ENCODE peak calls at places on chromosomes 11 and 22, in nine cellular contexts. One of them, this sample, is unnamed.

GRCh38 chr11:36091256-36091811 is 147.5 kb downstream of the LDLRAD3 start:
- DNase-seq in DMS153: no peak
- DNase-seq in activated naive CD4-positive, alpha-beta T cell treated with anti-CD3 and anti-CD28 coated beads, Interleukin-2, amount 50 U/mL, for 16 hours: no peak
- DNase-seq in activated T-cell treated with anti-CD3 and anti-CD28 coated beads for 1 hour: no peak
- DNase-seq in fibroblast of the aortic adventitia: peak
- DNase-seq in stimulated activated CD4-positive, alpha-beta T cell treated with anti-CD3 and anti-CD28 coated beads, Interleukin-1b, Interleukin-23, amount 100 ng/mL, for 1 hour: no peak
- DNase-seq in central memory CD4-positive, alpha-beta T cell: no peak
- DNase-seq in fibroblast of lung: peak
- DNase-seq in nephron progenitor cell: no peak
- DNase-seq in this sample: peak

GRCh38 chr11:95904009-95904650 is 19.8 kb downstream of the MTMR2 start:
- DNase-seq in central memory CD4-positive, alpha-beta T cell: no peak
- DNase-seq in activated T-cell treated with anti-CD3 and anti-CD28 coated beads for 1 hour: no peak
- DNase-seq in DMS153: no peak
- DNase-seq in fibroblast of lung: no peak
- DNase-seq in activated naive CD4-positive, alpha-beta T cell treated with anti-CD3 and anti-CD28 coated beads, Interleukin-2, amount 50 U/mL, for 16 hours: no peak
- DNase-seq in nephron progenitor cell: no peak
- DNase-seq in stimulated activated CD4-positive, alpha-beta T cell treated with anti-CD3 and anti-CD28 coated beads, Interleukin-1b, Interleukin-23, amount 100 ng/mL, for 1 hour: no peak
- DNase-seq in fibroblast of the aortic adventitia: no peak
- DNase-seq in this sample: no peak

GRCh38 chr11:67983916-67984315 is 20.0 kb downstream of the UNC93B1 start:
- DNase-seq in activated naive CD4-positive, alpha-beta T cell treated with anti-CD3 and anti-CD28 coated beads, Interleukin-2, amount 50 U/mL, for 16 hours: no peak
- DNase-seq in DMS153: no peak
- DNase-seq in fibroblast of lung: no peak
- DNase-seq in central memory CD4-positive, alpha-beta T cell: no peak
- DNase-seq in fibroblast of the aortic adventitia: no peak
- DNase-seq in stimulated activated CD4-positive, alpha-beta T cell treated with anti-CD3 and anti-CD28 coated beads, Interleukin-1b, Interleukin-23, amount 100 ng/mL, for 1 hour: no peak
- DNase-seq in nephron progenitor cell: no peak
- DNase-seq in activated T-cell treated with anti-CD3 and anti-CD28 coated beads for 1 hour: no peak
- DNase-seq in this sample: no peak

GRCh38 chr22:28023036-28023435 is 104.0 kb upstream of the PITPNB start:
- DNase-seq in activated T-cell treated with anti-CD3 and anti-CD28 coated beads for 1 hour: no peak
- DNase-seq in DMS153: no peak
- DNase-seq in stimulated activated CD4-positive, alpha-beta T cell treated with anti-CD3 and anti-CD28 coated beads, Interleukin-1b, Interleukin-23, amount 100 ng/mL, for 1 hour: no peak
- DNase-seq in fibroblast of the aortic adventitia: no peak
- DNase-seq in central memory CD4-positive, alpha-beta T cell: no peak
- DNase-seq in activated naive CD4-positive, alpha-beta T cell treated with anti-CD3 and anti-CD28 coated beads, Interleukin-2, amount 50 U/mL, for 16 hours: no peak
- DNase-seq in fibroblast of lung: no peak
- DNase-seq in nephron progenitor cell: no peak
- DNase-seq in this sample: no peak

GRCh38 chr22:47356433-47357011 is 594.1 kb downstream of the TBC1D22A start:
- DNase-seq in fibroblast of lung: no peak
- DNase-seq in nephron progenitor cell: no peak
- DNase-seq in central memory CD4-positive, alpha-beta T cell: no peak
- DNase-seq in DMS153: no peak
- DNase-seq in stimulated activated CD4-positive, alpha-beta T cell treated with anti-CD3 and anti-CD28 coated beads, Interleukin-1b, Interleukin-23, amount 100 ng/mL, for 1 hour: no peak
- DNase-seq in fibroblast of the aortic adventitia: no peak
- DNase-seq in activated naive CD4-positive, alpha-beta T cell treated with anti-CD3 and anti-CD28 coated beads, Interleukin-2, amount 50 U/mL, for 16 hours: no peak
- DNase-seq in activated T-cell treated with anti-CD3 and anti-CD28 coated beads for 1 hour: no peak
- DNase-seq in this sample: no peak

GRCh38 chr22:37254206-37254866 is 10.3 kb upstream of the RAC2 start:
- DNase-seq in fibroblast of lung: peak
- DNase-seq in DMS153: no peak
- DNase-seq in fibroblast of the aortic adventitia: peak
- DNase-seq in activated naive CD4-positive, alpha-beta T cell treated with anti-CD3 and anti-CD28 coated beads, Interleukin-2, amount 50 U/mL, for 16 hours: no peak
- DNase-seq in activated T-cell treated with anti-CD3 and anti-CD28 coated beads for 1 hour: no peak
- DNase-seq in stimulated activated CD4-positive, alpha-beta T cell treated with anti-CD3 and anti-CD28 coated beads, Interleukin-1b, Interleukin-23, amount 100 ng/mL, for 1 hour: no peak
- DNase-seq in central memory CD4-positive, alpha-beta T cell: no peak
- DNase-seq in nephron progenitor cell: no peak
- DNase-seq in this sample: peak

GRCh38 chr22:28034760-28035401 is 115.8 kb upstream of the PITPNB start:
- DNase-seq in fibroblast of lung: peak
- DNase-seq in stimulated activated CD4-positive, alpha-beta T cell treated with anti-CD3 and anti-CD28 coated beads, Interleukin-1b, Interleukin-23, amount 100 ng/mL, for 1 hour: no peak
- DNase-seq in central memory CD4-positive, alpha-beta T cell: no peak
- DNase-seq in DMS153: peak
- DNase-seq in fibroblast of the aortic adventitia: peak
- DNase-seq in nephron progenitor cell: no peak
- DNase-seq in activated T-cell treated with anti-CD3 and anti-CD28 coated beads for 1 hour: peak
- DNase-seq in activated naive CD4-positive, alpha-beta T cell treated with anti-CD3 and anti-CD28 coated beads, Interleukin-2, amount 50 U/mL, for 16 hours: no peak
- DNase-seq in this sample: peak

GRCh38 chr11:36073411-36074203 is 129.7 kb downstream of the LDLRAD3 start:
- DNase-seq in activated T-cell treated with anti-CD3 and anti-CD28 coated beads for 1 hour: no peak
- DNase-seq in DMS153: no peak
- DNase-seq in fibroblast of lung: peak
- DNase-seq in stimulated activated CD4-positive, alpha-beta T cell treated with anti-CD3 and anti-CD28 coated beads, Interleukin-1b, Interleukin-23, amount 100 ng/mL, for 1 hour: no peak
- DNase-seq in fibroblast of the aortic adventitia: peak
- DNase-seq in nephron progenitor cell: no peak
- DNase-seq in activated naive CD4-positive, alpha-beta T cell treated with anti-CD3 and anti-CD28 coated beads, Interleukin-2, amount 50 U/mL, for 16 hours: no peak
- DNase-seq in central memory CD4-positive, alpha-beta T cell: no peak
- DNase-seq in this sample: peak

GRCh38 chr11:830295-831131 is 2.2 kb upstream of the CD151 start:
- DNase-seq in stimulated activated CD4-positive, alpha-beta T cell treated with anti-CD3 and anti-CD28 coated beads, Interleukin-1b, Interleukin-23, amount 100 ng/mL, for 1 hour: no peak
- DNase-seq in fibroblast of lung: peak
- DNase-seq in activated naive CD4-positive, alpha-beta T cell treated with anti-CD3 and anti-CD28 coated beads, Interleukin-2, amount 50 U/mL, for 16 hours: peak
- DNase-seq in activated T-cell treated with anti-CD3 and anti-CD28 coated beads for 1 hour: peak
- DNase-seq in nephron progenitor cell: peak
- DNase-seq in central memory CD4-positive, alpha-beta T cell: peak
- DNase-seq in fibroblast of the aortic adventitia: peak
- DNase-seq in DMS153: peak
- DNase-seq in this sample: peak

GRCh38 chr11:111449158-111449557 is 63.0 kb downstream of the BTG4 start:
- DNase-seq in central memory CD4-positive, alpha-beta T cell: no peak
- DNase-seq in activated T-cell treated with anti-CD3 and anti-CD28 coated beads for 1 hour: no peak
- DNase-seq in fibroblast of the aortic adventitia: no peak
- DNase-seq in DMS153: no peak
- DNase-seq in activated naive CD4-positive, alpha-beta T cell treated with anti-CD3 and anti-CD28 coated beads, Interleukin-2, amount 50 U/mL, for 16 hours: no peak
- DNase-seq in stimulated activated CD4-positive, alpha-beta T cell treated with anti-CD3 and anti-CD28 coated beads, Interleukin-1b, Interleukin-23, amount 100 ng/mL, for 1 hour: no peak
- DNase-seq in nephron progenitor cell: no peak
- DNase-seq in fibroblast of lung: no peak
- DNase-seq in this sample: no peak

GRCh38 chr11:47861762-47862161 is 13.6 kb upstream of the NUP160 start:
- DNase-seq in stimulated activated CD4-positive, alpha-beta T cell treated with anti-CD3 and anti-CD28 coated beads, Interleukin-1b, Interleukin-23, amount 100 ng/mL, for 1 hour: no peak
- DNase-seq in central memory CD4-positive, alpha-beta T cell: no peak
- DNase-seq in activated T-cell treated with anti-CD3 and anti-CD28 coated beads for 1 hour: no peak
- DNase-seq in fibroblast of lung: peak
- DNase-seq in fibroblast of the aortic adventitia: peak
- DNase-seq in activated naive CD4-positive, alpha-beta T cell treated with anti-CD3 and anti-CD28 coated beads, Interleukin-2, amount 50 U/mL, for 16 hours: peak
- DNase-seq in DMS153: no peak
- DNase-seq in nephron progenitor cell: no peak
- DNase-seq in this sample: peak

GRCh38 chr11:100777118-100777517 is 90.0 kb downstream of the ARHGAP42 start:
- DNase-seq in fibroblast of lung: peak
- DNase-seq in central memory CD4-positive, alpha-beta T cell: no peak
- DNase-seq in nephron progenitor cell: no peak
- DNase-seq in fibroblast of the aortic adventitia: no peak
- DNase-seq in stimulated activated CD4-positive, alpha-beta T cell treated with anti-CD3 and anti-CD28 coated beads, Interleukin-1b, Interleukin-23, amount 100 ng/mL, for 1 hour: no peak
- DNase-seq in DMS153: no peak
- DNase-seq in activated naive CD4-positive, alpha-beta T cell treated with anti-CD3 and anti-CD28 coated beads, Interleukin-2, amount 50 U/mL, for 16 hours: no peak
- DNase-seq in activated T-cell treated with anti-CD3 and anti-CD28 coated beads for 1 hour: no peak
- DNase-seq in this sample: peak

GRCh38 chr22:28951969-28952521 is 68.7 kb downstream of the ZNRF3 start:
- DNase-seq in stimulated activated CD4-positive, alpha-beta T cell treated with anti-CD3 and anti-CD28 coated beads, Interleukin-1b, Interleukin-23, amount 100 ng/mL, for 1 hour: no peak
- DNase-seq in activated T-cell treated with anti-CD3 and anti-CD28 coated beads for 1 hour: no peak
- DNase-seq in central memory CD4-positive, alpha-beta T cell: no peak
- DNase-seq in fibroblast of lung: peak
- DNase-seq in activated naive CD4-positive, alpha-beta T cell treated with anti-CD3 and anti-CD28 coated beads, Interleukin-2, amount 50 U/mL, for 16 hours: no peak
- DNase-seq in nephron progenitor cell: no peak
- DNase-seq in fibroblast of the aortic adventitia: peak
- DNase-seq in DMS153: no peak
- DNase-seq in this sample: peak

GRCh38 chr22:25672685-25673084 is 69.3 kb upstream of the MYO18B start:
- DNase-seq in activated T-cell treated with anti-CD3 and anti-CD28 coated beads for 1 hour: no peak
- DNase-seq in activated naive CD4-positive, alpha-beta T cell treated with anti-CD3 and anti-CD28 coated beads, Interleukin-2, amount 50 U/mL, for 16 hours: no peak
- DNase-seq in nephron progenitor cell: no peak
- DNase-seq in DMS153: no peak
- DNase-seq in stimulated activated CD4-positive, alpha-beta T cell treated with anti-CD3 and anti-CD28 coated beads, Interleukin-1b, Interleukin-23, amount 100 ng/mL, for 1 hour: no peak
- DNase-seq in central memory CD4-positive, alpha-beta T cell: no peak
- DNase-seq in fibroblast of lung: no peak
- DNase-seq in fibroblast of the aortic adventitia: peak
- DNase-seq in this sample: no peak

GRCh38 chr11:45847908-45848316 is 637 bp downstream of the CRY2 start:
- DNase-seq in nephron progenitor cell: peak
- DNase-seq in fibroblast of lung: peak
- DNase-seq in central memory CD4-positive, alpha-beta T cell: peak
- DNase-seq in stimulated activated CD4-positive, alpha-beta T cell treated with anti-CD3 and anti-CD28 coated beads, Interleukin-1b, Interleukin-23, amount 100 ng/mL, for 1 hour: no peak
- DNase-seq in activated T-cell treated with anti-CD3 and anti-CD28 coated beads for 1 hour: no peak
- DNase-seq in fibroblast of the aortic adventitia: peak
- DNase-seq in DMS153: no peak
- DNase-seq in activated naive CD4-positive, alpha-beta T cell treated with anti-CD3 and anti-CD28 coated beads, Interleukin-2, amount 50 U/mL, for 16 hours: peak
- DNase-seq in this sample: peak

GRCh38 chr22:49307870-49308269 is 519.8 kb downstream of the BRD1 start:
- DNase-seq in stimulated activated CD4-positive, alpha-beta T cell treated with anti-CD3 and anti-CD28 coated beads, Interleukin-1b, Interleukin-23, amount 100 ng/mL, for 1 hour: no peak
- DNase-seq in fibroblast of the aortic adventitia: no peak
- DNase-seq in central memory CD4-positive, alpha-beta T cell: no peak
- DNase-seq in fibroblast of lung: no peak
- DNase-seq in DMS153: no peak
- DNase-seq in activated naive CD4-positive, alpha-beta T cell treated with anti-CD3 and anti-CD28 coated beads, Interleukin-2, amount 50 U/mL, for 16 hours: no peak
- DNase-seq in activated T-cell treated with anti-CD3 and anti-CD28 coated beads for 1 hour: no peak
- DNase-seq in nephron progenitor cell: no peak
- DNase-seq in this sample: no peak

GRCh38 chr11:118145285-118146227 is 7.1 kb downstream of the SCN4B start:
- DNase-seq in central memory CD4-positive, alpha-beta T cell: peak
- DNase-seq in nephron progenitor cell: peak
- DNase-seq in activated naive CD4-positive, alpha-beta T cell treated with anti-CD3 and anti-CD28 coated beads, Interleukin-2, amount 50 U/mL, for 16 hours: peak
- DNase-seq in DMS153: peak
- DNase-seq in activated T-cell treated with anti-CD3 and anti-CD28 coated beads for 1 hour: peak
- DNase-seq in stimulated activated CD4-positive, alpha-beta T cell treated with anti-CD3 and anti-CD28 coated beads, Interleukin-1b, Interleukin-23, amount 100 ng/mL, for 1 hour: peak
- DNase-seq in fibroblast of lung: peak
- DNase-seq in fibroblast of the aortic adventitia: peak
- DNase-seq in this sample: peak

GRCh38 chr11:75583710-75584658 is 21.9 kb downstream of the SERPINH1 start:
- DNase-seq in activated naive CD4-positive, alpha-beta T cell treated with anti-CD3 and anti-CD28 coated beads, Interleukin-2, amount 50 U/mL, for 16 hours: peak
- DNase-seq in activated T-cell treated with anti-CD3 and anti-CD28 coated beads for 1 hour: no peak
- DNase-seq in nephron progenitor cell: peak
- DNase-seq in stimulated activated CD4-positive, alpha-beta T cell treated with anti-CD3 and anti-CD28 coated beads, Interleukin-1b, Interleukin-23, amount 100 ng/mL, for 1 hour: no peak
- DNase-seq in central memory CD4-positive, alpha-beta T cell: no peak
- DNase-seq in DMS153: peak
- DNase-seq in fibroblast of the aortic adventitia: peak
- DNase-seq in fibroblast of lung: peak
- DNase-seq in this sample: peak

GRCh38 chr22:31496735-31497146 is 405 bp downstream of the SFI1 start:
- DNase-seq in central memory CD4-positive, alpha-beta T cell: no peak
- DNase-seq in fibroblast of the aortic adventitia: peak
- DNase-seq in activated naive CD4-positive, alpha-beta T cell treated with anti-CD3 and anti-CD28 coated beads, Interleukin-2, amount 50 U/mL, for 16 hours: peak
- DNase-seq in DMS153: no peak
- DNase-seq in nephron progenitor cell: peak
- DNase-seq in activated T-cell treated with anti-CD3 and anti-CD28 coated beads for 1 hour: peak
- DNase-seq in stimulated activated CD4-positive, alpha-beta T cell treated with anti-CD3 and anti-CD28 coated beads, Interleukin-1b, Interleukin-23, amount 100 ng/mL, for 1 hour: peak
- DNase-seq in fibroblast of lung: no peak
- DNase-seq in this sample: peak

GRCh38 chr22:42263944-42264343 is 6.5 kb downstream of the TCF20 start:
- DNase-seq in stimulated activated CD4-positive, alpha-beta T cell treated with anti-CD3 and anti-CD28 coated beads, Interleukin-1b, Interleukin-23, amount 100 ng/mL, for 1 hour: no peak
- DNase-seq in fibroblast of the aortic adventitia: no peak
- DNase-seq in DMS153: no peak
- DNase-seq in nephron progenitor cell: no peak
- DNase-seq in activated naive CD4-positive, alpha-beta T cell treated with anti-CD3 and anti-CD28 coated beads, Interleukin-2, amount 50 U/mL, for 16 hours: no peak
- DNase-seq in fibroblast of lung: no peak
- DNase-seq in central memory CD4-positive, alpha-beta T cell: no peak
- DNase-seq in activated T-cell treated with anti-CD3 and anti-CD28 coated beads for 1 hour: no peak
- DNase-seq in this sample: no peak

GRCh38 chr22:25757686-25758085 is 15.7 kb downstream of the MYO18B start:
- DNase-seq in fibroblast of lung: no peak
- DNase-seq in stimulated activated CD4-positive, alpha-beta T cell treated with anti-CD3 and anti-CD28 coated beads, Interleukin-1b, Interleukin-23, amount 100 ng/mL, for 1 hour: no peak
- DNase-seq in activated T-cell treated with anti-CD3 and anti-CD28 coated beads for 1 hour: no peak
- DNase-seq in DMS153: no peak
- DNase-seq in fibroblast of the aortic adventitia: no peak
- DNase-seq in activated naive CD4-positive, alpha-beta T cell treated with anti-CD3 and anti-CD28 coated beads, Interleukin-2, amount 50 U/mL, for 16 hours: no peak
- DNase-seq in central memory CD4-positive, alpha-beta T cell: no peak
- DNase-seq in nephron progenitor cell: no peak
- DNase-seq in this sample: no peak

GRCh38 chr11:64489831-64490441 is 101.1 kb upstream of the SLC22A12 start:
- DNase-seq in activated naive CD4-positive, alpha-beta T cell treated with anti-CD3 and anti-CD28 coated beads, Interleukin-2, amount 50 U/mL, for 16 hours: peak
- DNase-seq in DMS153: peak
- DNase-seq in fibroblast of the aortic adventitia: peak
- DNase-seq in central memory CD4-positive, alpha-beta T cell: peak
- DNase-seq in stimulated activated CD4-positive, alpha-beta T cell treated with anti-CD3 and anti-CD28 coated beads, Interleukin-1b, Interleukin-23, amount 100 ng/mL, for 1 hour: peak
- DNase-seq in activated T-cell treated with anti-CD3 and anti-CD28 coated beads for 1 hour: peak
- DNase-seq in nephron progenitor cell: peak
- DNase-seq in fibroblast of lung: peak
- DNase-seq in this sample: peak

GRCh38 chr22:34526681-34527080 is 539.3 kb upstream of the ISX start:
- DNase-seq in DMS153: no peak
- DNase-seq in nephron progenitor cell: no peak
- DNase-seq in stimulated activated CD4-positive, alpha-beta T cell treated with anti-CD3 and anti-CD28 coated beads, Interleukin-1b, Interleukin-23, amount 100 ng/mL, for 1 hour: no peak
- DNase-seq in fibroblast of lung: no peak
- DNase-seq in fibroblast of the aortic adventitia: no peak
- DNase-seq in central memory CD4-positive, alpha-beta T cell: no peak
- DNase-seq in activated T-cell treated with anti-CD3 and anti-CD28 coated beads for 1 hour: no peak
- DNase-seq in activated naive CD4-positive, alpha-beta T cell treated with anti-CD3 and anti-CD28 coated beads, Interleukin-2, amount 50 U/mL, for 16 hours: no peak
- DNase-seq in this sample: no peak

GRCh38 chr22:30338802-30339201 is 12.1 kb upstream of the TBC1D10A start:
- DNase-seq in activated T-cell treated with anti-CD3 and anti-CD28 coated beads for 1 hour: no peak
- DNase-seq in activated naive CD4-positive, alpha-beta T cell treated with anti-CD3 and anti-CD28 coated beads, Interleukin-2, amount 50 U/mL, for 16 hours: no peak
- DNase-seq in DMS153: no peak
- DNase-seq in fibroblast of the aortic adventitia: no peak
- DNase-seq in fibroblast of lung: no peak
- DNase-seq in nephron progenitor cell: no peak
- DNase-seq in central memory CD4-positive, alpha-beta T cell: no peak
- DNase-seq in stimulated activated CD4-positive, alpha-beta T cell treated with anti-CD3 and anti-CD28 coated beads, Interleukin-1b, Interleukin-23, amount 100 ng/mL, for 1 hour: no peak
- DNase-seq in this sample: no peak

GRCh38 chr22:47448231-47449035 is 686.0 kb downstream of the TBC1D22A start:
- DNase-seq in central memory CD4-positive, alpha-beta T cell: no peak
- DNase-seq in DMS153: no peak
- DNase-seq in nephron progenitor cell: no peak
- DNase-seq in activated naive CD4-positive, alpha-beta T cell treated with anti-CD3 and anti-CD28 coated beads, Interleukin-2, amount 50 U/mL, for 16 hours: no peak
- DNase-seq in fibroblast of lung: no peak
- DNase-seq in fibroblast of the aortic adventitia: no peak
- DNase-seq in activated T-cell treated with anti-CD3 and anti-CD28 coated beads for 1 hour: no peak
- DNase-seq in stimulated activated CD4-positive, alpha-beta T cell treated with anti-CD3 and anti-CD28 coated beads, Interleukin-1b, Interleukin-23, amount 100 ng/mL, for 1 hour: no peak
- DNase-seq in this sample: no peak

GRCh38 chr11:112042161-112042960 is 17.2 kb downstream of the DLAT start:
- DNase-seq in nephron progenitor cell: no peak
- DNase-seq in central memory CD4-positive, alpha-beta T cell: no peak
- DNase-seq in stimulated activated CD4-positive, alpha-beta T cell treated with anti-CD3 and anti-CD28 coated beads, Interleukin-1b, Interleukin-23, amount 100 ng/mL, for 1 hour: no peak
- DNase-seq in fibroblast of lung: peak
- DNase-seq in activated naive CD4-positive, alpha-beta T cell treated with anti-CD3 and anti-CD28 coated beads, Interleukin-2, amount 50 U/mL, for 16 hours: no peak
- DNase-seq in activated T-cell treated with anti-CD3 and anti-CD28 coated beads for 1 hour: no peak
- DNase-seq in fibroblast of the aortic adventitia: peak
- DNase-seq in DMS153: no peak
- DNase-seq in this sample: peak

GRCh38 chr11:20155683-20156279 is 4.5 kb downstream of the DBX1 start:
- DNase-seq in activated naive CD4-positive, alpha-beta T cell treated with anti-CD3 and anti-CD28 coated beads, Interleukin-2, amount 50 U/mL, for 16 hours: no peak
- DNase-seq in stimulated activated CD4-positive, alpha-beta T cell treated with anti-CD3 and anti-CD28 coated beads, Interleukin-1b, Interleukin-23, amount 100 ng/mL, for 1 hour: no peak
- DNase-seq in central memory CD4-positive, alpha-beta T cell: no peak
- DNase-seq in activated T-cell treated with anti-CD3 and anti-CD28 coated beads for 1 hour: no peak
- DNase-seq in nephron progenitor cell: no peak
- DNase-seq in fibroblast of lung: no peak
- DNase-seq in DMS153: no peak
- DNase-seq in fibroblast of the aortic adventitia: no peak
- DNase-seq in this sample: no peak

GRCh38 chr11:97751405-97751804 is 1269.3 kb upstream of the CNTN5 start:
- DNase-seq in nephron progenitor cell: no peak
- DNase-seq in DMS153: peak
- DNase-seq in activated naive CD4-positive, alpha-beta T cell treated with anti-CD3 and anti-CD28 coated beads, Interleukin-2, amount 50 U/mL, for 16 hours: no peak
- DNase-seq in fibroblast of the aortic adventitia: no peak
- DNase-seq in central memory CD4-positive, alpha-beta T cell: no peak
- DNase-seq in stimulated activated CD4-positive, alpha-beta T cell treated with anti-CD3 and anti-CD28 coated beads, Interleukin-1b, Interleukin-23, amount 100 ng/mL, for 1 hour: no peak
- DNase-seq in activated T-cell treated with anti-CD3 and anti-CD28 coated beads for 1 hour: no peak
- DNase-seq in fibroblast of lung: no peak
- DNase-seq in this sample: no peak

GRCh38 chr11:85896871-85897270 is 41.7 kb downstream of the CCDC83 start:
- DNase-seq in activated naive CD4-positive, alpha-beta T cell treated with anti-CD3 and anti-CD28 coated beads, Interleukin-2, amount 50 U/mL, for 16 hours: no peak
- DNase-seq in activated T-cell treated with anti-CD3 and anti-CD28 coated beads for 1 hour: no peak
- DNase-seq in fibroblast of the aortic adventitia: no peak
- DNase-seq in stimulated activated CD4-positive, alpha-beta T cell treated with anti-CD3 and anti-CD28 coated beads, Interleukin-1b, Interleukin-23, amount 100 ng/mL, for 1 hour: no peak
- DNase-seq in fibroblast of lung: no peak
- DNase-seq in DMS153: no peak
- DNase-seq in nephron progenitor cell: no peak
- DNase-seq in central memory CD4-positive, alpha-beta T cell: no peak
- DNase-seq in this sample: no peak

GRCh38 chr11:6320411-6321207 is at the start of gene CAVIN3:
- DNase-seq in fibroblast of lung: peak
- DNase-seq in stimulated activated CD4-positive, alpha-beta T cell treated with anti-CD3 and anti-CD28 coated beads, Interleukin-1b, Interleukin-23, amount 100 ng/mL, for 1 hour: no peak
- DNase-seq in activated T-cell treated with anti-CD3 and anti-CD28 coated beads for 1 hour: no peak
- DNase-seq in DMS153: no peak
- DNase-seq in fibroblast of the aortic adventitia: peak
- DNase-seq in nephron progenitor cell: peak
- DNase-seq in activated naive CD4-positive, alpha-beta T cell treated with anti-CD3 and anti-CD28 coated beads, Interleukin-2, amount 50 U/mL, for 16 hours: peak
- DNase-seq in central memory CD4-positive, alpha-beta T cell: no peak
- DNase-seq in this sample: peak

GRCh38 chr22:49453816-49454215 is 373.9 kb downstream of the BRD1 start:
- DNase-seq in activated naive CD4-positive, alpha-beta T cell treated with anti-CD3 and anti-CD28 coated beads, Interleukin-2, amount 50 U/mL, for 16 hours: no peak
- DNase-seq in nephron progenitor cell: no peak
- DNase-seq in central memory CD4-positive, alpha-beta T cell: no peak
- DNase-seq in stimulated activated CD4-positive, alpha-beta T cell treated with anti-CD3 and anti-CD28 coated beads, Interleukin-1b, Interleukin-23, amount 100 ng/mL, for 1 hour: no peak
- DNase-seq in fibroblast of the aortic adventitia: no peak
- DNase-seq in activated T-cell treated with anti-CD3 and anti-CD28 coated beads for 1 hour: no peak
- DNase-seq in fibroblast of lung: no peak
- DNase-seq in DMS153: no peak
- DNase-seq in this sample: no peak

This sample was measured in astrocyte of the spinal cord.